ENCODE peak calls at places on chromosomes 12 and 14, in ten cellular contexts. Y is tibial nerve; Z is T follicular helper cell; J is T-helper 9 cell; E is activated CD4-positive, alpha-beta T cell treated with anti-CD3 and anti-CD28 coated beads for 36 hours; K is stimulated activated CD8-positive, alpha-beta memory T cell treated with anti-CD3 and anti-CD28 coated beads, Interleukin-7, amount 100 ng/mL, for 48 hours; C is activated naive CD4-positive, alpha-beta T cell treated with Interleukin-2 at 50 U/mL for 16 hours; L is ELR; P is HFF-Myc; R is NT2/D1. X is an unnamed sample.

GRCh38 chr12:105485321-105485910 is 154.9 kb downstream of the C12orf75 start:
- DNase-seq in C (no peak), Z (no peak), L (peak), J (no peak), E (no peak), P (no peak), K (no peak), R (no peak), Y (no peak), X (peak)

GRCh38 chr12:6373022-6373787 is 2.2 kb downstream of the SCNN1A start:
- DNase-seq in K (no peak), E (no peak), Y (no peak), L (no peak), R (no peak), Z (no peak), J (no peak), C (no peak), P (no peak), X (no peak)

GRCh38 chr14:103662029-103662428 is 33.0 kb downstream of the KLC1 start:
- DNase-seq in R (no peak), C (no peak), E (no peak), Z (no peak), L (peak), Y (no peak), P (no peak), J (no peak), K (no peak), X (no peak)

GRCh38 chr12:51419473-51420228 is 5.0 kb upstream of the SLC4A8 start:
- DNase-seq in J (no peak), R (peak), Z (no peak), Y (no peak), E (no peak), K (no peak), P (no peak), C (no peak), L (no peak), X (no peak)

GRCh38 chr14:21527320-21527679 is 1.2 kb upstream of the SALL2 start:
- DNase-seq in Y (no peak), K (no peak), R (no peak), C (no peak), J (no peak), Z (no peak), L (no peak), E (no peak), P (no peak), X (no peak)

GRCh38 chr14:54784657-54785056 is 118.0 kb downstream of the GCH1 start:
- DNase-seq in J (no peak), R (no peak), Z (no peak), P (no peak), Y (no peak), K (no peak), L (no peak), E (no peak), C (no peak), X (no peak)

GRCh38 chr12:84596276-84596675 is 316.3 kb downstream of the SLC6A15 start:
- DNase-seq in J (no peak), C (no peak), E (no peak), P (no peak), R (no peak), Z (no peak), Y (no peak), L (no peak), K (no peak), X (no peak)

GRCh38 chr14:101480747-101481530 is 80.4 kb upstream of the DIO3 start:
- DNase-seq in Y (no peak), P (no peak), Z (no peak), R (no peak), C (no peak), L (peak), E (no peak), J (no peak), K (no peak), X (peak)

GRCh38 chr12:121776190-121777098 is 17.0 kb downstream of the RHOF start:
- DNase-seq in R (peak), C (peak), P (no peak), J (peak), Z (peak), Y (peak), L (peak), K (peak), E (peak), X (peak)

GRCh38 chr12:76010732-76011458 is 20.7 kb downstream of the PHLDA1 start:
- DNase-seq in J (no peak), E (no peak), L (no peak), K (no peak), C (no peak), Z (no peak), P (no peak), R (no peak), Y (no peak), X (no peak)

GRCh38 chr12:52082988-52083637 is 3.6 kb downstream of the SMIM41 start:
- DNase-seq in C (peak), Y (peak), K (peak), Z (peak), R (no peak), P (no peak), L (peak), E (peak), J (peak), X (peak)

GRCh38 chr12:127607146-127607725 is 659.7 kb upstream of the TMEM132C start:
- DNase-seq in E (no peak), Z (no peak), P (no peak), L (no peak), Y (no peak), R (peak), C (no peak), K (no peak), J (no peak), X (no peak)

GRCh38 chr12:57720606-57721595 is 17.6 kb downstream of the AGAP2 start:
- DNase-seq in R (no peak), Z (no peak), Y (no peak), C (no peak), E (no peak), J (no peak), L (no peak), P (no peak), K (no peak), X (no peak)

GRCh38 chr12:131211279-131211938 is 257.7 kb downstream of the ADGRD1 start:
- DNase-seq in Y (no peak), K (no peak), E (peak), J (no peak), C (no peak), P (no peak), Z (no peak), L (no peak), R (no peak), X (no peak)

GRCh38 chr12:92224685-92225331 is 79.2 kb upstream of the BTG1 start:
- DNase-seq in P (no peak), Y (no peak), R (peak), E (no peak), C (no peak), K (no peak), L (peak), Z (no peak), J (no peak), X (peak)

GRCh38 chr14:70188292-70188607 is 501 bp downstream of the SLC8A3 start:
- DNase-seq in Y (no peak), R (no peak), E (peak), J (no peak), Z (no peak), K (no peak), P (no peak), L (peak), C (no peak), X (peak)

GRCh38 chr12:32016680-32017482 is 57.7 kb downstream of the RESF1 start:
- DNase-seq in L (no peak), Y (no peak), P (no peak), R (peak), Z (no peak), K (no peak), E (no peak), C (no peak), J (no peak), X (no peak)

GRCh38 chr12:75699728-75700496 is 188.5 kb upstream of the KRR1 start:
- DNase-seq in R (no peak), E (no peak), C (no peak), L (peak), P (no peak), Z (no peak), J (no peak), Y (no peak), K (no peak), X (peak)